ENCODE peak calls at places on chromosomes 1 and 21, in seven cellular contexts. One of them, this sample, is unnamed.
A peak's percentile ranks its signal among the peaks of the same experiment; 100 is the strongest.

GRCh38 chr1:180923024-180923841 is 10.5 kb downstream of the KIAA1614 start:
- DNase-seq in adrenal gland: no peak
- DNase-seq in heart left ventricle: no peak
- DNase-seq in neural progenitor cell: peak; percentile 96
- DNase-seq in body of pancreas: no peak
- DNase-seq in CD8-positive, alpha-beta memory T cell: no peak
- DNase-seq in H9: peak; percentile 96
- DNase-seq in this sample: no peak

GRCh38 chr1:169874229-169874628 is 19.5 kb downstream of the SCYL3 start:
- DNase-seq in adrenal gland: no peak
- DNase-seq in heart left ventricle: no peak
- DNase-seq in neural progenitor cell: no peak
- DNase-seq in body of pancreas: no peak
- DNase-seq in CD8-positive, alpha-beta memory T cell: no peak
- DNase-seq in H9: no peak
- DNase-seq in this sample: no peak

GRCh38 chr1:155719703-155720102 is 30.8 kb downstream of the DAP3 start:
- DNase-seq in adrenal gland: no peak
- DNase-seq in heart left ventricle: no peak
- DNase-seq in neural progenitor cell: no peak
- DNase-seq in body of pancreas: no peak
- DNase-seq in CD8-positive, alpha-beta memory T cell: no peak
- DNase-seq in H9: no peak
- DNase-seq in this sample: no peak

GRCh38 chr1:115530407-115530806 is 111.4 kb upstream of the VANGL1 start:
- DNase-seq in adrenal gland: no peak
- DNase-seq in heart left ventricle: no peak
- DNase-seq in neural progenitor cell: no peak
- DNase-seq in body of pancreas: no peak
- DNase-seq in CD8-positive, alpha-beta memory T cell: no peak
- DNase-seq in H9: no peak
- DNase-seq in this sample: no peak

GRCh38 chr1:30407030-30407861 is 316.1 kb downstream of the MATN1 start:
- DNase-seq in adrenal gland: no peak
- DNase-seq in heart left ventricle: no peak
- DNase-seq in neural progenitor cell: peak; percentile 11
- DNase-seq in body of pancreas: no peak
- DNase-seq in CD8-positive, alpha-beta memory T cell: no peak
- DNase-seq in H9: peak; percentile 19
- DNase-seq in this sample: no peak

GRCh38 chr1:54884768-54885167 is 2.2 kb downstream of the DHCR24 start:
- DNase-seq in adrenal gland: no peak
- DNase-seq in heart left ventricle: no peak
- DNase-seq in neural progenitor cell: no peak
- DNase-seq in body of pancreas: no peak
- DNase-seq in CD8-positive, alpha-beta memory T cell: no peak
- DNase-seq in H9: no peak
- DNase-seq in this sample: no peak

GRCh38 chr1:53634571-53634979 is 104.4 kb downstream of the GLIS1 start:
- DNase-seq in adrenal gland: no peak
- DNase-seq in heart left ventricle: no peak
- DNase-seq in neural progenitor cell: no peak
- DNase-seq in body of pancreas: no peak
- DNase-seq in CD8-positive, alpha-beta memory T cell: no peak
- DNase-seq in H9: peak; percentile 45
- DNase-seq in this sample: no peak

GRCh38 chr1:215273838-215274516 is 191.4 kb downstream of the KCNK2 start:
- DNase-seq in adrenal gland: no peak
- DNase-seq in heart left ventricle: no peak
- DNase-seq in neural progenitor cell: no peak
- DNase-seq in body of pancreas: no peak
- DNase-seq in CD8-positive, alpha-beta memory T cell: no peak
- DNase-seq in H9: no peak
- DNase-seq in this sample: no peak

GRCh38 chr1:54485417-54485816 is 62.6 kb upstream of the ACOT11 start:
- DNase-seq in adrenal gland: no peak
- DNase-seq in heart left ventricle: no peak
- DNase-seq in neural progenitor cell: no peak
- DNase-seq in body of pancreas: no peak
- DNase-seq in CD8-positive, alpha-beta memory T cell: no peak
- DNase-seq in H9: no peak
- DNase-seq in this sample: no peak

GRCh38 chr1:147892216-147892615 is 10.4 kb upstream of the GJA8 start:
- DNase-seq in adrenal gland: no peak
- DNase-seq in heart left ventricle: no peak
- DNase-seq in neural progenitor cell: peak; percentile 42
- DNase-seq in body of pancreas: no peak
- DNase-seq in CD8-positive, alpha-beta memory T cell: no peak
- DNase-seq in H9: peak; percentile 58
- DNase-seq in this sample: peak; percentile 26

GRCh38 chr21:29433366-29434059 is 134.8 kb downstream of the BACH1 start:
- DNase-seq in adrenal gland: no peak
- DNase-seq in heart left ventricle: no peak
- DNase-seq in neural progenitor cell: no peak
- DNase-seq in body of pancreas: no peak
- DNase-seq in CD8-positive, alpha-beta memory T cell: no peak
- DNase-seq in H9: no peak
- DNase-seq in this sample: no peak

GRCh38 chr1:19845166-19845954 is 30.3 kb upstream of the RNF186 start:
- DNase-seq in adrenal gland: peak; percentile 57
- DNase-seq in heart left ventricle: no peak
- DNase-seq in neural progenitor cell: no peak
- DNase-seq in body of pancreas: no peak
- DNase-seq in CD8-positive, alpha-beta memory T cell: no peak
- DNase-seq in H9: no peak
- DNase-seq in this sample: no peak

GRCh38 chr1:204941415-204942338 is 71.0 kb downstream of the NFASC start:
- DNase-seq in adrenal gland: peak; percentile 61
- DNase-seq in heart left ventricle: peak; percentile 62
- DNase-seq in neural progenitor cell: peak; percentile 87
- DNase-seq in body of pancreas: peak; percentile 74
- DNase-seq in CD8-positive, alpha-beta memory T cell: peak; percentile 8
- DNase-seq in H9: peak; percentile 74
- DNase-seq in this sample: peak; percentile 46

GRCh38 chr1:208670778-208671177 is 426.6 kb upstream of the PLXNA2 start:
- DNase-seq in adrenal gland: no peak
- DNase-seq in heart left ventricle: no peak
- DNase-seq in neural progenitor cell: no peak
- DNase-seq in body of pancreas: no peak
- DNase-seq in CD8-positive, alpha-beta memory T cell: no peak
- DNase-seq in H9: no peak
- DNase-seq in this sample: no peak

GRCh38 chr1:167554028-167554779 is 642 bp upstream of the CREG1 start:
- DNase-seq in adrenal gland: no peak
- DNase-seq in heart left ventricle: no peak
- DNase-seq in neural progenitor cell: peak; percentile 39
- DNase-seq in body of pancreas: no peak
- DNase-seq in CD8-positive, alpha-beta memory T cell: no peak
- DNase-seq in H9: no peak
- DNase-seq in this sample: no peak

DNA sequence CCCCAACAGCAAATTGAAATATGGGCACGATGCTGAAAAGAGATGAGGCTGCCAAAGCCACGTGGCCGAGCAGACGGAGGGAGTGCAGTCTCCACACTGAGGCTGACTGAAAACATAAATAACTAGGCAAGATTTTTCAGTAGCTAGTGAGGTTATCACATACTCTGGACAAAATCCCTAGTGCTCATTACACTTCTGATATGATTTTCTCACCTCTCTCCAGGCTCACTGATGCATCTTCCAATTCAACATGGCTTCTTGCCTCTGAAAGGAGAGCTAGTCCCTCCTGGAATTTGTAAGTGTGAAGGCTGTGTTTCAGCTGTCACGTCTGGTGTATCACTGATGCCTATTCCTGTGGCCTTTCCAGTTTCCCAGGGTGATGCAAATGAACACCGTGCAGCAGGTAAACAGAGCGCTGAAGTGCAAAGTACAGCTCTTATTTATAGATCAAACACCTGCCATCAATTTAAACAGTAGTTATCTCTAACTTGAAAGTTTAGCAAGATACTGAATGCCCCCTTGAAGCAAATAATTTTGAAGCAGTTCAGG is 656.1 kb downstream of the KIF26B start:
- DNase-seq in adrenal gland: no peak
- DNase-seq in heart left ventricle: no peak
- DNase-seq in neural progenitor cell: no peak
- DNase-seq in body of pancreas: no peak
- DNase-seq in CD8-positive, alpha-beta memory T cell: no peak
- DNase-seq in H9: no peak
- DNase-seq in this sample: peak; percentile 63
- H3K4me1 ChIP-seq in adrenal gland: no peaks in the 10 kb centered on the region
- H3K4me1 ChIP-seq in heart left ventricle: no peaks in the 10 kb centered on the region
- H3K4me1 ChIP-seq in neural progenitor cell: peaks cover 13% of the 10 kb centered on the region
- H3K4me1 ChIP-seq in body of pancreas: peaks cover 5% of the 10 kb centered on the region
- H3K4me1 ChIP-seq in CD8-positive, alpha-beta memory T cell: no peaks in the 10 kb centered on the region
- H3K4me1 ChIP-seq in H9: no peaks in the 10 kb centered on the region
- H3K4me1 ChIP-seq in this sample: no peaks in the 10 kb centered on the region

DNA sequence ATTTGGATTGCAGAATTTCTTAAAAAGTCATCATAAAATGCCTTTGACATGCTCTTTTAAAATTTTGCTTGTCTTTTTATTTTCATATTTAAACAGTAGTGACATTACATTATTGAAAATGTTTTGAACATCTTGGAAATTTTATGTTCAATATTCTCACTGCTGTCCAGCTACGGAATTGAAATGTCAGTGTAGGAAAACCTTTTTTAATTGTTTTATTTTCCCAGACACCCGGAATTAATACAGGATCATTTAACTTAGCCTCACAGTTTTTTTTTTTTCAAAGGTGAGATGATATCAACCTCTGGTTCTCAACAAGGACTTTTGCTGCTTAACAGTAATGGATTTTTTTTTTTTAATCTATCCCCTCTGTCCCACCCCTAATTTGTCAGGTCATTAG is 4.1 kb downstream of the RBM15 start:
- DNase-seq in adrenal gland: no peak
- DNase-seq in heart left ventricle: no peak
- DNase-seq in neural progenitor cell: no peak
- DNase-seq in body of pancreas: no peak
- DNase-seq in CD8-positive, alpha-beta memory T cell: no peak
- DNase-seq in H9: no peak
- DNase-seq in this sample: no peak
- H3K4me1 ChIP-seq in adrenal gland: peaks cover 78% of the 10 kb centered on the region
- H3K4me1 ChIP-seq in heart left ventricle: peaks cover 41% of the 10 kb centered on the region
- H3K4me1 ChIP-seq in neural progenitor cell: peaks cover 80% of the 10 kb centered on the region
- H3K4me1 ChIP-seq in body of pancreas: peaks cover 62% of the 10 kb centered on the region
- H3K4me1 ChIP-seq in CD8-positive, alpha-beta memory T cell: peaks cover 65% of the 10 kb centered on the region
- H3K4me1 ChIP-seq in H9: peaks cover 6% of the 10 kb centered on the region
- H3K4me1 ChIP-seq in this sample: peaks cover 15% of the 10 kb centered on the region

DNA sequence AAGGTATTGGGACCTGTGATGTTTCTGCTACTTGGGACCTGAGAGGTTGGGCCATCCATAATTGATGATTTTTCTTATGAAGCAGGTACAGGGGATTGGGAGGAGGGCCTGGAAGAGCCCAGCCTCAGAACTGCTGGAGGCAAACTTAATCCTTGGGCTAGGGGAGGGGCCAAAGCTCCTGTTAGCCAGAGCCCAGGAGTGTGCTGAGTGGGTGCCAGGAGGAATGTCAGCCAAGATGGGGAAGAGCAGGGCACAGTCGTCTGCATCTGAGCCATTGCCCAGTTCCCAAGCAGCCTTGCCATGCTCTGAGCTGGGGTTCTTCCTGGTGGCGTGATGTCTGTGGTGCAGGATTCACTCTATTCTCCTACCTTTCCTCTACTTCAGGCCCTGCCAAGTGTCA is 5.8 kb downstream of the MAPKAPK2 start:
- DNase-seq in adrenal gland: peak; percentile 83
- DNase-seq in heart left ventricle: peak; percentile 87
- DNase-seq in neural progenitor cell: no peak
- DNase-seq in body of pancreas: peak; percentile 71
- DNase-seq in CD8-positive, alpha-beta memory T cell: no peak
- DNase-seq in H9: no peak
- DNase-seq in this sample: no peak
- H3K4me1 ChIP-seq in adrenal gland: peaks cover 89% of the 10 kb centered on the region
- H3K4me1 ChIP-seq in heart left ventricle: peaks cover 71% of the 10 kb centered on the region
- H3K4me1 ChIP-seq in neural progenitor cell: peaks cover 60% of the 10 kb centered on the region
- H3K4me1 ChIP-seq in body of pancreas: peaks cover 89% of the 10 kb centered on the region
- H3K4me1 ChIP-seq in CD8-positive, alpha-beta memory T cell: peaks cover 59% of the 10 kb centered on the region
- H3K4me1 ChIP-seq in H9: peaks cover 21% of the 10 kb centered on the region
- H3K4me1 ChIP-seq in this sample: peaks cover 43% of the 10 kb centered on the region

GRCh38 chr21:38992737-38993136 is 187.0 kb downstream of the ETS2 start:
- DNase-seq in adrenal gland: no peak
- DNase-seq in heart left ventricle: peak; percentile 46
- DNase-seq in neural progenitor cell: no peak
- DNase-seq in body of pancreas: no peak
- DNase-seq in CD8-positive, alpha-beta memory T cell: no peak
- DNase-seq in H9: no peak
- DNase-seq in this sample: no peak
- H3K4me1 ChIP-seq in adrenal gland: peaks cover 47% of the 10 kb centered on the region
- H3K4me1 ChIP-seq in heart left ventricle: peaks cover 64% of the 10 kb centered on the region
- H3K4me1 ChIP-seq in neural progenitor cell: peaks cover 53% of the 10 kb centered on the region
- H3K4me1 ChIP-seq in body of pancreas: peaks cover 18% of the 10 kb centered on the region
- H3K4me1 ChIP-seq in CD8-positive, alpha-beta memory T cell: no peaks in the 10 kb centered on the region
- H3K4me1 ChIP-seq in H9: peaks cover 12% of the 10 kb centered on the region
- H3K4me1 ChIP-seq in this sample: no peaks in the 10 kb centered on the region

DNA sequence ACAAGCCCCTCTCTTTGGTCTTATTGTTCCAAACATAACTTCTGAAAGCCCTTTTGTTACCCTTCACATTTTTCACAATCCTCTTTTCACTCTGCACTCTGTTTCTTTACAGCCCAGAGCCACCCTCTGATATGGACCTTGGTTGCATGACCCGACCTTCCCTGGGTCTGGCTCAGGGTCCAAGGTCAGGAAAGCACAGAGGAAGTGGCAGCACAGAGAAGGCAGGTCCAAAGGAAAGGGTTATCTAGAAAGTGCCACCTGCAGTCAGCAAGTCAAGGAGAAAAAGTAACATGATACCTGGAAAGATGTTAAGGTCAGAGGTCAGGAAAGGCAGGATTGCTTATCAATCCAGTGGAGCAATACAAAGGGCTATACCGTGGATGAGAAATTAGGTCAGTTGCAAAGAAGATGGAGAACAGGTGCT is 18.4 kb downstream of the BCAR3 start:
- DNase-seq in adrenal gland: no peak
- DNase-seq in heart left ventricle: no peak
- DNase-seq in neural progenitor cell: no peak
- DNase-seq in body of pancreas: no peak
- DNase-seq in CD8-positive, alpha-beta memory T cell: no peak
- DNase-seq in H9: no peak
- DNase-seq in this sample: peak; percentile 59
- H3K4me1 ChIP-seq in adrenal gland: peaks cover 72% of the 10 kb centered on the region
- H3K4me1 ChIP-seq in heart left ventricle: peaks cover 22% of the 10 kb centered on the region
- H3K4me1 ChIP-seq in neural progenitor cell: peaks cover 19% of the 10 kb centered on the region
- H3K4me1 ChIP-seq in body of pancreas: no peaks in the 10 kb centered on the region
- H3K4me1 ChIP-seq in CD8-positive, alpha-beta memory T cell: no peaks in the 10 kb centered on the region
- H3K4me1 ChIP-seq in H9: peaks cover 9% of the 10 kb centered on the region
- H3K4me1 ChIP-seq in this sample: peaks cover 2% of the 10 kb centered on the region

GRCh38 chr1:14156543-14156942 is 441.9 kb upstream of the KAZN start:
- DNase-seq in adrenal gland: no peak
- DNase-seq in heart left ventricle: no peak
- DNase-seq in neural progenitor cell: no peak
- DNase-seq in body of pancreas: no peak
- DNase-seq in CD8-positive, alpha-beta memory T cell: no peak
- DNase-seq in H9: no peak
- DNase-seq in this sample: no peak
- H3K4me1 ChIP-seq in adrenal gland: no peaks in the 10 kb centered on the region
- H3K4me1 ChIP-seq in heart left ventricle: no peaks in the 10 kb centered on the region
- H3K4me1 ChIP-seq in neural progenitor cell: no peaks in the 10 kb centered on the region
- H3K4me1 ChIP-seq in body of pancreas: no peaks in the 10 kb centered on the region
- H3K4me1 ChIP-seq in CD8-positive, alpha-beta memory T cell: no peaks in the 10 kb centered on the region
- H3K4me1 ChIP-seq in H9: no peaks in the 10 kb centered on the region
- H3K4me1 ChIP-seq in this sample: no peaks in the 10 kb centered on the region

DNA sequence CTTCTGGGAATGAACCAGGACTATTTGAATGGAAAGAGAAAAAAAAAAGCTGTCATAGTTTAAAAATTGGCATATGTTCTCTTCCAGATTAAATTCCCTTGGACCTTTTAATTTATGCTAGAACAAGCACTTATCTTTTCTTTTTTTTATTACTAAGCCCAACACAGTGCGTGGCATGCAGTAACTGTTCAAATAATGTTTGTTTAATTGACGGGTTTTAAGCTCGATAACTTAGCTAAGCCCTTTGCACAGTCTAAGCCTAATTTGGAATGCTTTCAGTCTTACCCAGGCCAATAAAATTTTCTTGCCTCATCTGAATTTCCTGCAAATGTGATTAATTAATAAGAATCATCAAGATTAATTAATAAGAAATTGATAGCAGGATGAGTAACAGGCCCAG is 39.3 kb upstream of the EDEM3 start:
- DNase-seq in adrenal gland: no peak
- DNase-seq in heart left ventricle: no peak
- DNase-seq in neural progenitor cell: no peak
- DNase-seq in body of pancreas: no peak
- DNase-seq in CD8-positive, alpha-beta memory T cell: no peak
- DNase-seq in H9: no peak
- DNase-seq in this sample: no peak
- H3K4me1 ChIP-seq in adrenal gland: peaks cover 30% of the 10 kb centered on the region
- H3K4me1 ChIP-seq in heart left ventricle: peaks cover 11% of the 10 kb centered on the region
- H3K4me1 ChIP-seq in neural progenitor cell: no peaks in the 10 kb centered on the region
- H3K4me1 ChIP-seq in body of pancreas: peaks cover 61% of the 10 kb centered on the region
- H3K4me1 ChIP-seq in CD8-positive, alpha-beta memory T cell: no peaks in the 10 kb centered on the region
- H3K4me1 ChIP-seq in H9: no peaks in the 10 kb centered on the region
- H3K4me1 ChIP-seq in this sample: peaks cover 2% of the 10 kb centered on the region